ENCODE peak calls at places on chromosomes 13 and 19, in seven cellular contexts. C is mesenchymal stem cell, J is tibial nerve, S is GM23338, M is vagina, H is adrenal gland, B is keratinocyte. Y is an unnamed sample.

GRCh38 chr19:14337510-14337909 is 43.7 kb upstream of the ADGRE5 start:
- DNase-seq in C (peak), J (no peak), S (peak), M (no peak), H (no peak), B (no peak), Y (no peak)

GRCh38 chr13:27270594-27271520 is at the start of gene RASL11A:
- DNase-seq in C (peak), J (peak), S (peak), M (no peak), H (peak), B (no peak), Y (peak)

GRCh38 chr13:76012091-76012721 is 376.1 kb downstream of the LMO7 start:
- DNase-seq in C (peak), J (no peak), S (no peak), M (no peak), H (no peak), B (no peak), Y (no peak)

GRCh38 chr13:76882431-76882830 is 3.8 kb downstream of the KCTD12 start:
- DNase-seq in C (peak), J (no peak), S (no peak), M (no peak), H (peak), B (no peak), Y (no peak)

GRCh38 chr19:55097864-55098715 is 19.3 kb downstream of the PPP1R12C start:
- DNase-seq in C (no peak), J (no peak), S (no peak), M (no peak), H (no peak), B (no peak), Y (no peak)

GRCh38 chr13:112697756-112698655 is 8.2 kb downstream of the ATP11A start:
- DNase-seq in C (no peak), J (peak), S (no peak), M (no peak), H (no peak), B (no peak), Y (peak)

GRCh38 chr19:53621885-53622710 is 9.7 kb upstream of the DPRX start:
- DNase-seq in C (no peak), J (no peak), S (no peak), M (no peak), H (no peak), B (no peak), Y (no peak)

GRCh38 chr19:36112678-36113077 is 1.7 kb downstream of the OVOL3 start:
- DNase-seq in C (no peak), J (no peak), S (no peak), M (no peak), H (no peak), B (no peak), Y (no peak)

GRCh38 chr13:74203576-74203975 is 69.4 kb upstream of the KLF12 start:
- DNase-seq in C (no peak), J (no peak), S (no peak), M (no peak), H (no peak), B (no peak), Y (no peak)

DNA sequence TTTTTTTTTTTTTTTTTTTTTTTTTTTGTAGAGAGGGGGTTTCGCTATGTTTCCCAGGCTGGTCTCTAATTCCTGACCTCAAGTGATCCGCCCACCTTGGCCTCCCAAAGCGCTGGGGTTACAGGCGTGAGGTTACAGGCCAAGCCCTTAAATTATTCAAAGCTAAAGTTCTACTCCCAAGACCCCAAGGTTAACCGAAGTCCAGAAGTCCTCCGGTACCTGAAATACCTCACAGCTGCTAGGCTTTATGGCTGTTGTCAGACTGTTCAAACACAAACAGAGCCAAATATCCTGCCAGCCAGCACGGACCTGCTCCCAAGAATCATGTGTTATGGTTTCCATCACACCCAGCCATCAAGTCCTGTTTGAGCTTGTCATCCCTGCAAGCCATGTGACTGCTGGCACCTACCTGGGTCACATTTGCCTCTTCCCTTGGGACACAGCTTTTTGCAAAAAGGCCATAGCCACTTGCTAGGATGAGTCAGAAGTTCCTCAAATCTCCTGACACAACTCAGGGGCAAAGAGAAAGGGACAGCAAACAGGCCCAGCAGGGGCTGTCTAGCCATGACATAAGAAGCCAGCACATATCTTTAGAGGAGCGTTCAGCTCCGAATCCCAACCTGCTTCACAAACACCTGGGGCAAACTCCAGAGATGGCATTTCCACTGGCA is 129.9 kb downstream of the FOXO1 start:
- DNase-seq in C (no peak), J (no peak), S (no peak), M (no peak), H (peak), B (peak), Y (no peak)
- H3K27ac ChIP-seq in C (no peak), J (peak), S (no peak), M (no peak), H (no peak), B (no peak), Y (no peak)

GRCh38 chr13:23985846-23986245 is 88.5 kb upstream of the C1QTNF9B start:
- DNase-seq in C (no peak), J (no peak), S (no peak), M (no peak), H (no peak), B (no peak), Y (no peak)
- H3K27ac ChIP-seq in C (no peak), J (no peak), S (no peak), M (no peak), H (no peak), B (no peak), Y (no peak)

DNA sequence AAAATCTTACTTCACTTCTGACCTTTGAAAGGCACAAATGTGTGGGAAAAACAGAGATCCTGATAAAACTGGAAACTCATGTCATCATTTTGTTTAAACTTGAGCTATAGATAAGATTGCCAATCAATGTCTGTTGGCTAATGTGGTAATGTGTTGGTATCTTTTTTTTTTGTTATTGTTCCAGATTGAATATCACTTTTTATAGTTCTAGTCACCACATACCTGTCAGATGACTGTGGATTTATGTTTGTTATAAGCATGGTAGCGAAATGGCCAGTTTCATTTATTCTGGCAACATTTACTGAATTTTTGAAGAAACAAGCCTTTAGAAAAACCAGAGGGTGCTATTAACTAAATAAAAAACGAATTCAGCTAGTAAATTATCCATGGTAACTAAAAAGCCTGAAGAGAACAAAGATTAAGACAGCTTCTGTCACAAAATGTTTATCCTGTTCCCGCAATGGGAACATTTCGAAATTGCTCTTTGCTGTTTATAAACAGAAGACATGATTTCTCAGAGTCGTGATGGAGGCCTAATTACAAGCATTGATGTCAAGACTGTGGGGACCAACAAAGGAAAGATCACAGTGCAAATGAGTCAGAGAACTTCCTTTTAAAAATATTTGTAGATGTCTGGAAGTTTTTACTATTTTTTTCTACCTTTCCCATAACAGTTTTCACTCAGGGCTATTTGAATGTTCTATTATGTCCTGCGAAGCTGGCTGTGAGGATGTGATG is 82.9 kb upstream of the POSTN start:
- DNase-seq in C (peak), J (peak), S (no peak), M (no peak), H (no peak), B (no peak), Y (no peak)
- H3K27ac ChIP-seq in C (no peak), J (peak), S (no peak), M (peak), H (no peak), B (no peak), Y (peak)

GRCh38 chr19:4113398-4114088 is 10.4 kb downstream of the MAP2K2 start:
- DNase-seq in C (no peak), J (no peak), S (no peak), M (no peak), H (no peak), B (no peak), Y (no peak)
- H3K27ac ChIP-seq in C (no peak), J (no peak), S (no peak), M (no peak), H (peak), B (no peak), Y (no peak)

GRCh38 chr19:39481229-39481545 is 549 bp downstream of the TIMM50 start:
- DNase-seq in C (peak), J (no peak), S (peak), M (no peak), H (no peak), B (no peak), Y (no peak)
- H3K27ac ChIP-seq in C (no peak), J (peak), S (peak), M (peak), H (peak), B (peak), Y (peak)

DNA sequence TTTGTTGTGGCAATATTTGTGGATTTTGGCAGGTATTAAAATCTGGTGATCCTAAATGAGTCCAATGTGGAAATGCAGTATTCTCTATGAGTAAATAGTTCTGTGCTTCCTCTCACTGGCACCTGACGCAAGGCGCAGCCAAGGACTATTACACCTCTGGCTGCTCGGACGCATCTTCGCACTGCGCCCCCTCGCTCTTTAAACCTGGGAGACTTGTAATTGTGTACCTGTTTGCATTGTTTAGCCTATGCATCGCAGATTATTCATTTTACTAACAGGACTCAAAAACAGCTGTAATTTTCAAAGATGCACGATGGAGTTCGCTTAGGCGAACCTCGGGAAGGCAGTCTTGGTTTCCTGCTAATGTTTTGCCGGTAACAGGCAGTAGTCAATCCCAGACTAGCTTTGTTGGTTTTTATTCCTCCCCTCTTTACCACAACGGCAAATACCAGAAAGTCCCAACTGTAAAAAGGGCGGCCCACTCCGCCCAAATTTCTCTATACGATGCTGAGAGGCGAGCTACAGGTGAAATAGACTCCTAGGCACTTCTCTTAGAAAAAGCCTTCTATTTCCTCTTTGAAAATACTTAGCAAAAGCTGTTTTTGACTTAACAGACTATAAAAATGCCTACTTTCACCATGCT is 113.3 kb downstream of the KCNRG start:
- DNase-seq in C (no peak), J (no peak), S (peak), M (no peak), H (no peak), B (no peak), Y (no peak)
- H3K27ac ChIP-seq in C (no peak), J (peak), S (no peak), M (no peak), H (no peak), B (no peak), Y (no peak)

GRCh38 chr19:7292950-7293794 is 1.0 kb downstream of the INSR start:
- DNase-seq in C (no peak), J (no peak), S (peak), M (no peak), H (peak), B (no peak), Y (peak)

GRCh38 chr19:7288977-7289376 is 5.2 kb downstream of the INSR start:
- DNase-seq in C (no peak), J (no peak), S (no peak), M (no peak), H (no peak), B (no peak), Y (no peak)

GRCh38 chr19:7292352-7292949 is 1.8 kb downstream of the INSR start:
- DNase-seq in C (no peak), J (no peak), S (peak), M (no peak), H (no peak), B (no peak), Y (no peak)

GRCh38 chr19:7288131-7288530 is 6.1 kb downstream of the INSR start:
- DNase-seq in C (no peak), J (no peak), S (no peak), M (no peak), H (no peak), B (no peak), Y (no peak)

GRCh38 chr19:7287716-7288115 is 6.5 kb downstream of the INSR start:
- DNase-seq in C (peak), J (no peak), S (no peak), M (no peak), H (no peak), B (no peak), Y (no peak)
- H3K27ac ChIP-seq in C (no peak), J (no peak), S (no peak), M (no peak), H (peak), B (no peak), Y (no peak)

GRCh38 chr13:33194820-33195692 is 90.5 kb downstream of the STARD13 start:
- DNase-seq in C (peak), J (peak), S (no peak), M (no peak), H (no peak), B (no peak), Y (no peak)

GRCh38 chr13:33189470-33189869 is 96.1 kb downstream of the STARD13 start:
- DNase-seq in C (no peak), J (no peak), S (no peak), M (no peak), H (no peak), B (no peak), Y (no peak)

GRCh38 chr13:33188093-33188882 is 97.3 kb downstream of the STARD13 start:
- DNase-seq in C (peak), J (no peak), S (no peak), M (no peak), H (no peak), B (no peak), Y (no peak)

GRCh38 chr13:33193428-33193974 is 92.1 kb downstream of the STARD13 start:
- DNase-seq in C (no peak), J (no peak), S (peak), M (no peak), H (no peak), B (no peak), Y (no peak)

GRCh38 chr13:33191425-33192221 is 93.9 kb downstream of the STARD13 start:
- DNase-seq in C (peak), J (no peak), S (no peak), M (no peak), H (peak), B (no peak), Y (no peak)
- H3K27ac ChIP-seq in C (no peak), J (peak), S (no peak), M (peak), H (peak), B (no peak), Y (no peak)

GRCh38 chr19:623175-623916 is 10.0 kb downstream of the POLRMT start:
- DNase-seq in C (no peak), J (no peak), S (no peak), M (no peak), H (no peak), B (no peak), Y (no peak)
- H3K27ac ChIP-seq in C (peak), J (peak), S (no peak), M (no peak), H (no peak), B (no peak), Y (no peak)

GRCh38 chr19:34393629-34394028 is 10.6 kb upstream of the PDCD2L start:
- DNase-seq in C (no peak), J (no peak), S (no peak), M (no peak), H (no peak), B (no peak), Y (no peak)

GRCh38 chr19:34386645-34387445 is 17.4 kb upstream of the PDCD2L start:
- DNase-seq in C (no peak), J (no peak), S (no peak), M (no peak), H (no peak), B (no peak), Y (no peak)

GRCh38 chr19:34387446-34387810 is 16.8 kb upstream of the PDCD2L start:
- DNase-seq in C (no peak), J (no peak), S (no peak), M (no peak), H (no peak), B (no peak), Y (no peak)

GRCh38 chr19:34393031-34393430 is 11.2 kb upstream of the PDCD2L start:
- DNase-seq in C (no peak), J (no peak), S (no peak), M (no peak), H (no peak), B (no peak), Y (no peak)

GRCh38 chr19:34391813-34392212 is 12.4 kb upstream of the PDCD2L start:
- DNase-seq in C (no peak), J (no peak), S (no peak), M (no peak), H (no peak), B (no peak), Y (no peak)
- H3K27ac ChIP-seq in C (no peak), J (no peak), S (no peak), M (no peak), H (peak), B (no peak), Y (no peak)